ENCODE peak calls at places on chromosomes 2 and 18, in four cellular contexts. V, D, K and O are unnamed samples.

GRCh38 chr2:36960005-36960675 is 6.2 kb downstream of the STRN start:
- DNase-seq in V (no peak), D (no peak), K (no peak), O (peak; percentile 8)

GRCh38 chr18:75592527-75592926 is 165.0 kb upstream of the SMIM21 start:
- DNase-seq in V (peak; percentile 1), D (no peak), K (no peak), O (no peak)

GRCh38 chr18:60649816-60650215 is 277.2 kb upstream of the MC4R start:
- DNase-seq in V (no peak), D (no peak), K (no peak), O (no peak)

GRCh38 chr2:10301946-10302478 is 692 bp upstream of the HPCAL1 start:
- DNase-seq in V (no peak), D (peak; percentile 71), K (no peak), O (no peak)

GRCh38 chr2:148524519-148524919 is 120.0 kb upstream of the EPC2 start:
- DNase-seq in V (no peak), D (no peak), K (no peak), O (no peak)

GRCh38 chr2:227415538-227416424 is 28.0 kb upstream of the SCYGR1 start:
- DNase-seq in V (peak; percentile 78), D (no peak), K (no peak), O (no peak)

GRCh38 chr2:85433511-85434089 is 15.1 kb downstream of the SH2D6 start:
- DNase-seq in V (peak; percentile 55), D (no peak), K (no peak), O (no peak)

GRCh38 chr2:177478907-177479306 is 86.3 kb downstream of the AGPS start:
- DNase-seq in V (no peak), D (no peak), K (no peak), O (no peak)

GRCh38 chr2:233929352-233929843 is 12.2 kb downstream of the TRPM8 start:
- DNase-seq in V (peak; percentile 37), D (no peak), K (no peak), O (no peak)

GRCh38 chr2:234496442-234496834 is 443 bp downstream of the ARL4C start:
- DNase-seq in V (no peak), D (no peak), K (no peak), O (peak; percentile 54)

GRCh38 chr2:8628179-8628869 is 53.5 kb upstream of the ID2 start:
- DNase-seq in V (peak; percentile 75), D (no peak), K (no peak), O (peak; percentile 40)

GRCh38 chr18:69969491-69969890 is 21.8 kb upstream of the CD226 start:
- DNase-seq in V (no peak), D (no peak), K (no peak), O (no peak)

GRCh38 chr18:36066731-36067117 is 635 bp downstream of the RPRD1A start:
- DNase-seq in V (no peak), D (no peak), K (no peak), O (peak; percentile 18)

GRCh38 chr2:236852100-236852976 is 233.4 kb upstream of the COPS8 start:
- DNase-seq in V (no peak), D (no peak), K (no peak), O (no peak)

GRCh38 chr2:149587950-149588487 is 444 bp upstream of the MMADHC start:
- DNase-seq in V (no peak), D (no peak), K (no peak), O (no peak)

GRCh38 chr2:37675006-37675405 is 3.6 kb upstream of the CDC42EP3 start:
- DNase-seq in V (no peak), D (no peak), K (no peak), O (no peak)

GRCh38 chr2:96832751-96833507 is 10.9 kb downstream of the ANKRD23 start:
- DNase-seq in V (peak; percentile 67), D (no peak), K (no peak), O (no peak)

GRCh38 chr2:53768233-53768542 is 584 bp downstream of the CHAC2 start:
- DNase-seq in V (no peak), D (no peak), K (no peak), O (peak; percentile 54)

GRCh38 chr2:60553992-60554648 is 666 bp upstream of the BCL11A start:
- DNase-seq in V (peak; percentile 17), D (no peak), K (no peak), O (peak; percentile 8)

GRCh38 chr2:127022817-127023216 is 84.1 kb downstream of the BIN1 start:
- DNase-seq in V (no peak), D (no peak), K (no peak), O (no peak)

GRCh38 chr2:239926587-239927234 is 98.4 kb downstream of the NDUFA10 start:
- DNase-seq in V (peak; percentile 41), D (no peak), K (no peak), O (peak; percentile 11)

GRCh38 chr2:133919285-133919684 is 334.6 kb upstream of the MGAT5 start:
- DNase-seq in V (no peak), D (no peak), K (no peak), O (no peak)

GRCh38 chr2:121075006-121075545 is 209.9 kb downstream of the TFCP2L1 start:
- DNase-seq in V (peak; percentile 92), D (no peak), K (peak; percentile 5), O (peak; percentile 89)

GRCh38 chr2:69667805-69668382 is 24.4 kb upstream of the AAK1 start:
- DNase-seq in V (no peak), D (no peak), K (no peak), O (no peak)

GRCh38 chr2:85106489-85107180 is 26.6 kb upstream of the TCF7L1 start:
- DNase-seq in V (peak; percentile 18), D (no peak), K (no peak), O (no peak)

GRCh38 chr2:132037527-132038178 is 124.1 kb downstream of the ANKRD30BL start:
- DNase-seq in V (no peak), D (no peak), K (no peak), O (peak; percentile 6)

GRCh38 chr2:168853471-168853870 is 36.8 kb downstream of the SPC25 start:
- DNase-seq in V (no peak), D (no peak), K (no peak), O (no peak)

GRCh38 chr2:212227755-212228154 is 310.8 kb downstream of the ERBB4 start:
- DNase-seq in V (peak; percentile 37), D (peak; percentile 39), K (no peak), O (no peak)

GRCh38 chr2:32553829-32554432 is 73.9 kb upstream of the TTC27 start:
- DNase-seq in V (peak; percentile 69), D (peak; percentile 43), K (peak; percentile 19), O (peak; percentile 61)

GRCh38 chr2:9187620-9188214 is 18.9 kb upstream of the ASAP2 start:
- DNase-seq in V (no peak), D (no peak), K (peak; percentile 4), O (no peak)

GRCh38 chr18:64791211-64791610 is 642.3 kb upstream of the LINC00305 start:
- DNase-seq in V (no peak), D (no peak), K (no peak), O (no peak)

GRCh38 chr2:51224790-51225189 is 192.9 kb upstream of the NRXN1 start:
- DNase-seq in V (no peak), D (no peak), K (no peak), O (no peak)

GRCh38 chr18:67694787-67695186 is 178.3 kb upstream of the DSEL start:
- DNase-seq in V (no peak), D (no peak), K (no peak), O (no peak)

GRCh38 chr2:15943914-15944313 is 3.6 kb downstream of the MYCN start:
- DNase-seq in V (peak; percentile 10), D (no peak), K (no peak), O (no peak)

GRCh38 chr18:68734311-68734710 is 19.4 kb upstream of the TMX3 start:
- DNase-seq in V (no peak), D (no peak), K (no peak), O (no peak)

GRCh38 chr2:172701250-172701649 is 34.4 kb upstream of the RAPGEF4 start:
- DNase-seq in V (no peak), D (no peak), K (no peak), O (no peak)

GRCh38 chr2:102306125-102306524 is 5.2 kb upstream of the IL1RL1 start:
- DNase-seq in V (no peak), D (no peak), K (no peak), O (no peak)

GRCh38 chr2:145197944-145198343 is 678.0 kb upstream of the ZEB2 start:
- DNase-seq in V (no peak), D (no peak), K (no peak), O (no peak)
- TF ChIP-seq POLR2AphosphoS2 in V (no peak), D (no peak), K (no peak), O (no peak)

DNA sequence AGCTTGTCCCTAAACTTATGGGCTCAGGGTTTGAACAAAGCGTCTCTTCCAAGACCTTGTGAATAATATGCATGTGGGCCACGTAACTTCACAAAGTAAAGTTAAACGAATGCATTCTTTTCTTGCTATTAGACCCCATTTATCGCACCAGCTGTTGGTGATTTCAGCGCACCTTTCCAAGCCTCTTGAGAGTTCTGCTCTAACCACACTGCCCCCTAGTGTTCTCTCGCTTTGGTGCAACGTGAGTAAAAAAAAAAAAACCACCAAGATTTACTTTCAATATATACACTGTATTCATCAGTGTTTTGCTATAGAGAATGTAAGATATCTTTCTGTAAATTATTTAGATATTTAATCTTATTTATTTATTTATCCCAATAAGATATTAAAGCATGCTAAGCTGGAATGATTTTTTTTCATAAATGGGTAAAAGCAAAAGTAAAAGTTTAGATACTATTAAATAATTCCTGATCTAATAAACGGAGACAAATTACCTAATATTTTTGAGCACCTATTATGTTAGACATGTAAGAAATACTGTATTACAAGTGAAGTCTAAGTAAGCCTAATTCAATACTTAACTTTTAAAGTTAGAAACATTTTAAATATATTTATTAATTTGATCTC is 459.5 kb downstream of the DLGAP1 start:
- DNase-seq in V (peak; percentile 79), D (peak; percentile 56), K (peak; percentile 38), O (peak; percentile 84)
- TF ChIP-seq POLR2AphosphoS2 in V (no peak), D (no peak), K (no peak), O (no peak)

DNA sequence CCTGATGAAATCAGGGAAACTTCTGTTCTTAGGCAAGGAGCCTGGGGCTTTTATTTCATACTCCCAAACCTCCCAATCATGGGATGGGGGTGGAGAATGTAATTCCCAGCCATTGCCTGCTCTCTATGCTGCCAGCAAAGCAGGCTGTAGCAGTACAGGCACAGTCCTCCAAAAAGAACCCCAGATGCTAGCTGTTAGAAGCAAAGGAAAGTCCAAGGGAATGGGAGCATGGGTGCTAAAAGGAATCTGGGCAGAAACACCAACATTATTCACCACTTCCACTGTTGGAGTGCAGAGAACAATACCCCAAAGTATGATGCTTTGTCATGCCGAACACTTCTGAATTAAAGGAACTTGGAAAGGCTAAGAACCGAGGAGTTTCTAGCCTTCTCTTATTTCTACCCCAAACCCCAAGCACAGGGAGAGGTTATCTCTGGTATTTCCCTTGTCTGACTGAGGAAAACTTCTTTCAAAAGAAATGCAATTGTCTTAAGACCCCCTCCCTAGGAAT is 24.7 kb downstream of the MDH1 start:
- DNase-seq in V (no peak), D (no peak), K (no peak), O (no peak)
- TF ChIP-seq POLR2AphosphoS2 in V (no peak), D (no peak), K (no peak), O (no peak)

DNA sequence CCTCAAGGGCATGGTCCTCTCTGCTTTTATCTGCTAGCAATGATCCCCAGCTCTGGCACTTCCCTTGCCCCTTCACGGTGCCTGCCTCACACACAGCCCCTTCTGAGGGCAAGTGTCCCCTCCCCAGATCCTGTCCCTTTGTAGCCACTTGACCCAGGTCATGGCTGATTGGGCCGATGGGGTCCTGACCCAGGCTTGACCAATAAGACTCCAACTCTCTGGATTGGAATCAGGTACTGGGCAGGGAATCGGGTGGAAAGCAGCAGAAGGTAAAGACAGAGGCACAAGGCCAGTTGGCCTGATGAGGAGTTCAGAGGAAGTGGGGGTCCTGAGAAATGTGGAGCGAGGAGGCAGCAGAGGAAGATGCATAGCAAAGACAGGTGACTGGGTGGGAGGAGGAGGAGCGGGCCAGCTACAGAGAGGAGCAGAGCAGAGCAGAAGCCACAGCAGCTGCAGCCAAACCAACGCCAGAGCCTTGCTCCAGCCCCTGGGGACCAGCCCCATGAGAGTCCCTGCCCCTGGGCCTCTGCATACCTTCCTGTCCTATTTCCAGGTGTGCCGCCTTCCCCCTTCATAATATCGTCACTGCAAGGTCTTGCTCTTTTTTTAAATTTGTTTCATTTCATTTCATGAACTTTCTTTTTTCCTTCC is 39.1 kb downstream of the CAPN13 start:
- DNase-seq in V (no peak), D (no peak), K (no peak), O (no peak)
- TF ChIP-seq POLR2AphosphoS2 in V (no peak), D (no peak), K (no peak), O (no peak)